ENCODE peak calls at places on chromosomes 6 and 20, in six cellular contexts. Z, Q, H, W, F and O are unnamed samples.

GRCh38 chr6:20642441-20642840 is 108.2 kb downstream of the CDKAL1 start:
- DNase-seq in Z (no peak), Q (no peak), H (no peak), W (no peak), F (no peak), O (no peak)

GRCh38 chr6:16477367-16478149 is 239.2 kb downstream of the GMPR start:
- DNase-seq in Z (no peak), Q (no peak), H (no peak), W (no peak), F (no peak), O (no peak)

GRCh38 chr6:53888931-53889330 is 94.1 kb downstream of the LRRC1 start:
- DNase-seq in Z (no peak), Q (peak; percentile 52), H (no peak), W (no peak), F (no peak), O (no peak)

GRCh38 chr6:71289039-71289801 is 609 bp downstream of the OGFRL1 start:
- DNase-seq in Z (peak; percentile 83), Q (peak; percentile 48), H (peak; percentile 64), W (peak; percentile 58), F (no peak), O (peak; percentile 25)

GRCh38 chr20:36873498-36874189 is 2.3 kb upstream of the TLDC2 start:
- DNase-seq in Z (no peak), Q (no peak), H (no peak), W (peak; percentile 24), F (no peak), O (no peak)

GRCh38 chr6:78824045-78824444 is 43.3 kb upstream of the IRAK1BP1 start:
- DNase-seq in Z (no peak), Q (no peak), H (no peak), W (no peak), F (no peak), O (no peak)

GRCh38 chr6:106536863-106537262 is 92.4 kb downstream of the RTN4IP1 start:
- DNase-seq in Z (no peak), Q (no peak), H (no peak), W (no peak), F (no peak), O (no peak)

GRCh38 chr6:29755295-29755871 is 32.1 kb downstream of the HLA-F start:
- DNase-seq in Z (no peak), Q (no peak), H (no peak), W (no peak), F (no peak), O (no peak)

DNA sequence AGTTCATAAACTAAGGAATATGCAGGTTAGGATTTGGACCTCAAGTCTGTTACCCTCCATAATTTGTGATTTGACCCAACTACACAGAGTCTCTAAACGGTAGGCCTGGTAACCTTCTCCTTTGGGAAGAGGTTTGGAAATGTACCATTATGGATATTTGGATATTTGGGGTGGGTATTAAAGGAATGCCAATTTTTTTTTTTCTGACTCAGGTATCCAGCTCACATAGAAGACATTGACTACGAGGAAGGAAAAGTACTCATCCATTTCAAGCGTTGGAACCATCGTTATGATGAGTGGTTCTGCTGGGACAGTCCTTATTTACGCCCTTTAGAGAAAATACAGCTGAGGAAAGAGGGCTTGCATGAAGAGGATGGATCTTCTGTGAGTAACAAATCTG is 70.5 kb downstream of the PHF20 start:
- DNase-seq in Z (no peak), Q (no peak), H (no peak), W (no peak), F (no peak), O (no peak)
- H3K36me3 ChIP-seq in Z (peaks cover 7% of the 10 kb centered on the region), Q (peaks cover 23% of the 10 kb centered on the region), H (no peaks in the 10 kb centered on the region), W (no peaks in the 10 kb centered on the region), F (peaks cover 52% of the 10 kb centered on the region), O (peaks cover 6% of the 10 kb centered on the region)

GRCh38 chr6:150672792-150673191 is 73.1 kb downstream of the PLEKHG1 start:
- DNase-seq in Z (no peak), Q (no peak), H (no peak), W (no peak), F (no peak), O (no peak)

GRCh38 chr6:150668882-150669476 is 69.3 kb downstream of the PLEKHG1 start:
- DNase-seq in Z (no peak), Q (peak; percentile 1), H (no peak), W (no peak), F (no peak), O (no peak)

GRCh38 chr6:150673720-150674361 is 74.2 kb downstream of the PLEKHG1 start:
- DNase-seq in Z (no peak), Q (no peak), H (no peak), W (no peak), F (no peak), O (no peak)

GRCh38 chr6:150667977-150668716 is 68.5 kb downstream of the PLEKHG1 start:
- DNase-seq in Z (peak; percentile 94), Q (peak; percentile 87), H (peak; percentile 92), W (peak; percentile 82), F (peak; percentile 93), O (no peak)

GRCh38 chr6:150670311-150670710 is 70.6 kb downstream of the PLEKHG1 start:
- DNase-seq in Z (no peak), Q (no peak), H (no peak), W (no peak), F (no peak), O (no peak)
- H3K36me3 ChIP-seq in Z (no peaks in the 10 kb centered on the region), Q (no peaks in the 10 kb centered on the region), H (no peaks in the 10 kb centered on the region), W (no peaks in the 10 kb centered on the region), F (no peaks in the 10 kb centered on the region), O (no peaks in the 10 kb centered on the region)

GRCh38 chr6:43608310-43608763 is 20.7 kb downstream of the GTPBP2 start:
- DNase-seq in Z (no peak), Q (peak; percentile 93), H (peak; percentile 68), W (peak; percentile 43), F (no peak), O (peak; percentile 48)
- H3K36me3 ChIP-seq in Z (peaks cover 11% of the 10 kb centered on the region), Q (peaks cover 62% of the 10 kb centered on the region), H (no peaks in the 10 kb centered on the region), W (no peaks in the 10 kb centered on the region), F (peaks cover 74% of the 10 kb centered on the region), O (peaks cover 13% of the 10 kb centered on the region)

GRCh38 chr20:47281376-47281775 is 75.1 kb downstream of the ZMYND8 start:
- DNase-seq in Z (no peak), Q (no peak), H (no peak), W (no peak), F (no peak), O (no peak)

GRCh38 chr20:47284373-47284772 is 72.1 kb downstream of the ZMYND8 start:
- DNase-seq in Z (no peak), Q (no peak), H (no peak), W (no peak), F (peak; percentile 23), O (no peak)

GRCh38 chr20:47285189-47285588 is 71.3 kb downstream of the ZMYND8 start:
- DNase-seq in Z (no peak), Q (no peak), H (no peak), W (no peak), F (no peak), O (no peak)

GRCh38 chr20:47282864-47283263 is 73.6 kb downstream of the ZMYND8 start:
- DNase-seq in Z (no peak), Q (no peak), H (no peak), W (no peak), F (no peak), O (no peak)

DNA sequence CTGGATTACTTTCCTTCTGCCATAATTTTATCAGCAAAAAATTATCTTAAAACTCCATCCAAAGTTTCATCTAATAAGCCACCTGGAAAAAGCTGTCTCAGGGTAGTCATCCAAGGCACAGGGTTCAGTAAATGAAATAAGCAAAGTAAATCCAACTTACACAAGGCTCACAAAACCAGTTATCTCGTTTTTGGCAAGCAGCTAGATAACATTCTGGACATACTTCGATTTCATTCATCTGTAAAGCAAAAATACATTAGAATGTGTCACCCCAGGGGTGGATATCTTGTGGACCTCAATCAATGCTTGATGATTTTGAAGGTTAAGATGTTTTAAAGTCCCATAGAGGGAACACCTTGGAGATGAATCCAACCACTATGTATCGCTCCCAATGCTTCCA is 73.1 kb downstream of the ZMYND8 start:
- DNase-seq in Z (no peak), Q (no peak), H (no peak), W (no peak), F (no peak), O (no peak)
- H3K36me3 ChIP-seq in Z (peaks cover 25% of the 10 kb centered on the region), Q (peaks cover 95% of the 10 kb centered on the region), H (peaks cover 7% of the 10 kb centered on the region), W (peaks cover 6% of the 10 kb centered on the region), F (peaks cover 84% of the 10 kb centered on the region), O (peaks cover 12% of the 10 kb centered on the region)

GRCh38 chr6:45981046-45981445 is 34.6 kb downstream of the CLIC5 start:
- DNase-seq in Z (no peak), Q (no peak), H (no peak), W (no peak), F (no peak), O (no peak)
- H3K36me3 ChIP-seq in Z (no peaks in the 10 kb centered on the region), Q (no peaks in the 10 kb centered on the region), H (no peaks in the 10 kb centered on the region), W (no peaks in the 10 kb centered on the region), F (no peaks in the 10 kb centered on the region), O (no peaks in the 10 kb centered on the region)

DNA sequence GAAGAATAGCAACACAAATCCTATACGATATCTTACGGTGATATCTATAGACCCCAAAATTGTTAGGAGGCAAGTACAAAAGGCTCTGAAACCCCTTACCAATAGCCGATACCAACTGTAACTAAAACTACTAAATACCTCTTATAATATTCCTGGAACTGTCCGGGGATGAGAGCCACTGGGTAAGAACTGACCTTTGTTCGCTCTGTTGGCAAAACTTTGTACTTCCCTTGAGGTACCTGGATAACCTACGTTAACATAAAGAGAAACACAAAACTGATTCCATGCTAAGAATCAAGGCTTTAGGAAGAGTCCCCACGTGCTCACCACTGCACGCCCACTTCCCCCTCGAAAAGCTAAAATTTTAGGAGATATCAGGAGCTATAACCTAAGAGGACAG is 9.7 kb downstream of the PHF10 start:
- DNase-seq in Z (no peak), Q (no peak), H (no peak), W (no peak), F (no peak), O (no peak)
- H3K36me3 ChIP-seq in Z (peaks cover 16% of the 10 kb centered on the region), Q (peaks cover 27% of the 10 kb centered on the region), H (peaks cover 2% of the 10 kb centered on the region), W (peaks cover 4% of the 10 kb centered on the region), F (peaks cover 65% of the 10 kb centered on the region), O (peaks cover 24% of the 10 kb centered on the region)

GRCh38 chr6:152127429-152128165 is 320.1 kb downstream of the ESR1 start:
- DNase-seq in Z (no peak), Q (no peak), H (no peak), W (no peak), F (no peak), O (no peak)
- H3K36me3 ChIP-seq in Z (peaks cover 31% of the 10 kb centered on the region), Q (peaks cover 49% of the 10 kb centered on the region), H (no peaks in the 10 kb centered on the region), W (no peaks in the 10 kb centered on the region), F (peaks cover 23% of the 10 kb centered on the region), O (peaks cover 26% of the 10 kb centered on the region)